ENCODE peak calls at places on chromosomes 11 and 22, in four cellular contexts. V, B, M and H are unnamed samples. For H3K4me1, the result is how much of the 10 kb centered on the place peaks cover.

GRCh38 chr22:33272866-33273265 is 214.7 kb upstream of the SYN3 start:
- DNase-seq in V (no peak), B (no peak), M (no peak), H (no peak)

GRCh38 chr11:832529-833113 is at the start of gene CD151:
- DNase-seq in V (peak), B (peak), M (peak), H (no peak)

GRCh38 chr22:25898707-25899365 is 156.8 kb downstream of the MYO18B start:
- DNase-seq in V (no peak), B (no peak), M (no peak), H (no peak)

GRCh38 chr11:78230161-78230877 is 41.6 kb downstream of the USP35 start:
- DNase-seq in V (no peak), B (peak), M (no peak), H (no peak)

GRCh38 chr11:117735350-117735977 is 61.6 kb downstream of the DSCAML1 start:
- DNase-seq in V (no peak), B (no peak), M (no peak), H (no peak)

GRCh38 chr11:113723706-113724246 is 17.7 kb upstream of the TMPRSS5 start:
- DNase-seq in V (no peak), B (no peak), M (no peak), H (no peak)

GRCh38 chr11:48210052-48210451 is 6.6 kb upstream of the OR4B1 start:
- DNase-seq in V (no peak), B (peak), M (no peak), H (no peak)

GRCh38 chr11:95563173-95563572 is 226.4 kb downstream of the FAM76B start:
- DNase-seq in V (no peak), B (peak), M (no peak), H (no peak)

GRCh38 chr11:31655483-31655882 is 145.9 kb downstream of the ELP4 start:
- DNase-seq in V (no peak), B (peak), M (no peak), H (no peak)

GRCh38 chr22:22201185-22201924 is 43.2 kb upstream of the VPREB1 start:
- DNase-seq in V (peak), B (peak), M (peak), H (no peak)

GRCh38 chr11:110858556-110858921 is 146.3 kb upstream of the ARHGAP20 start:
- DNase-seq in V (peak), B (no peak), M (no peak), H (no peak)

GRCh38 chr11:9081153-9081552 is 10.2 kb downstream of the SCUBE2 start:
- DNase-seq in V (no peak), B (no peak), M (no peak), H (no peak)

GRCh38 chr11:87754685-87755084 is 420.6 kb downstream of the RAB38 start:
- DNase-seq in V (no peak), B (no peak), M (no peak), H (no peak)

GRCh38 chr11:105357146-105357545 is 217.6 kb upstream of the CARD18 start:
- DNase-seq in V (no peak), B (no peak), M (no peak), H (no peak)

GRCh38 chr11:118144869-118145268 is 7.8 kb downstream of the SCN4B start:
- DNase-seq in V (no peak), B (no peak), M (no peak), H (no peak)

GRCh38 chr11:68463714-68464113 is 3.2 kb downstream of the PPP6R3 start:
- DNase-seq in V (no peak), B (no peak), M (no peak), H (no peak)

GRCh38 chr11:35649984-35650383 is 12.6 kb upstream of the TRIM44 start:
- DNase-seq in V (no peak), B (peak), M (peak), H (no peak)

GRCh38 chr11:8927233-8927632 is 5.5 kb downstream of the C11orf16 start:
- DNase-seq in V (no peak), B (no peak), M (no peak), H (no peak)

GRCh38 chr11:14300661-14301304 is 58.2 kb downstream of the RRAS2 start:
- DNase-seq in V (no peak), B (peak), M (peak), H (peak)

GRCh38 chr22:28582806-28583205 is 96.8 kb downstream of the TTC28 start:
- DNase-seq in V (no peak), B (peak), M (no peak), H (no peak)

GRCh38 chr11:85694385-85694980 is 8.5 kb upstream of the CCDC89 start:
- DNase-seq in V (no peak), B (peak), M (peak), H (no peak)

GRCh38 chr11:21988477-21988876 is 204.4 kb upstream of the ANO5 start:
- DNase-seq in V (no peak), B (no peak), M (no peak), H (no peak)

GRCh38 chr11:70066628-70067027 is 11.5 kb upstream of the ANO1 start:
- DNase-seq in V (no peak), B (no peak), M (no peak), H (peak)
- H3K27ac ChIP-seq in V (no peak), B (no peak), M (no peak), H (no peak)

DNA sequence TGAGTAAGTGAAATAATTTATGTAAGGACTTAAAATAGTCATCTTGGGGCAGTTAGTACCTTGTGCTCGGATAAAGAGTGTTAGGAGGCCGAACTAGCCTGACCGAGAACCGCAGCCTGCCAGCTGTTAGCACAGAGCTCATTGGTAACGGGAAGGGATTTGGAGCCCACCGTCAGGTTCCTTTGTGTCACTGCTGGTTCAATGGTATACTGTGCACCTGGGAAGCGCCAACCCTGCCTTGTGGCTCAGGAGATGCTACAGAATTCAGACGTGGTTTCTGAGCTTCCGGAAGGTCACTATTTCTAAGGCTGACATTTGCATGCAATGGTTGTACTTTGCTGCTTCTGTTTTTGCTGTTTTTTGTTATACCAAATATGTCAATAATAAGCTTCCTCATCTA is 403.5 kb downstream of the CADM1 start:
- DNase-seq in V (no peak), B (no peak), M (no peak), H (no peak)
- H3K4me1 ChIP-seq in V (under half), B (under half), M (under half), H (under half)

GRCh38 chr22:31278643-31279326 is 13.5 kb downstream of the PIK3IP1 start:
- DNase-seq in V (no peak), B (no peak), M (no peak), H (no peak)
- H3K4me3 ChIP-seq in V (no peak), B (no peak), M (no peak), H (no peak)

GRCh38 chr22:24505337-24505736 is 10.2 kb downstream of the UPB1 start:
- DNase-seq in V (no peak), B (no peak), M (no peak), H (no peak)

GRCh38 chr22:24503851-24504170 is 8.7 kb downstream of the UPB1 start:
- DNase-seq in V (no peak), B (no peak), M (no peak), H (no peak)

GRCh38 chr22:24501366-24502005 is 6.4 kb downstream of the UPB1 start:
- DNase-seq in V (no peak), B (no peak), M (no peak), H (no peak)

GRCh38 chr22:24502540-24502939 is 7.4 kb downstream of the UPB1 start:
- DNase-seq in V (no peak), B (no peak), M (no peak), H (no peak)

DNA sequence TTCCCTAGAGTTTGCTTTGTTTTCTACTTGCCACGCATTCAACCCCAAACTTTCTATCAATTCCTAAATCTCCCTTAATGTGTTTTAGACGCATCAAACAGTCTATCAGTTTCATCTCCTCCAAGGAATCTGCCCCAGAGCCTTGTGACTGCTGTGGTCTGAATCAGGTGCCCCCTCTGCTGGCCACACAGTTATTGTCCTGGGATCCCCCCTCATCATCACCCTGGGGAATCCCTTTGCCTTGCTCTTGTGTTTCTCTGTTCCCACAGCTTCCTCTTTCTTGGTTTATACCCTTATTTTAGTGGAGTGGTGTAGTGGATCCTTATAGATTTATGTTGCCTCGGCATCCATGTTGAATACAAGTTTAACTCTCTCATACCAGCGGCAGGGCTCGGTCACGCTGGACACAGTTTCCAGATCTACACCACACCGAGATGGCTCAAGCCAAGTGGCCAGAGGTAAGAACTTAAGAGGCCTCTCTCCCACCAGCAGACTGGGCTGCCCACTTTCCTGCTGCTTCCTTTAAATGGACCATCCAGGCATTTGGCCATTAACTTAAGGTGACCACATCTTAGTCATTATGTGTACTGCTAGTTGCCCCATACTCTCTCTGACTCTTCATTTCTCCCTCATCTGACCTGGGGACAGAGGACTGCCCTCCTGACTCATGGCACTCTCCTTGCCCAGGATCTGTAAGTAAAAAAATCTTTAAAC is 8.2 kb downstream of the UPB1 start:
- DNase-seq in V (peak), B (peak), M (peak), H (no peak)
- H3K27ac ChIP-seq in V (no peak), B (no peak), M (no peak), H (no peak)

DNA sequence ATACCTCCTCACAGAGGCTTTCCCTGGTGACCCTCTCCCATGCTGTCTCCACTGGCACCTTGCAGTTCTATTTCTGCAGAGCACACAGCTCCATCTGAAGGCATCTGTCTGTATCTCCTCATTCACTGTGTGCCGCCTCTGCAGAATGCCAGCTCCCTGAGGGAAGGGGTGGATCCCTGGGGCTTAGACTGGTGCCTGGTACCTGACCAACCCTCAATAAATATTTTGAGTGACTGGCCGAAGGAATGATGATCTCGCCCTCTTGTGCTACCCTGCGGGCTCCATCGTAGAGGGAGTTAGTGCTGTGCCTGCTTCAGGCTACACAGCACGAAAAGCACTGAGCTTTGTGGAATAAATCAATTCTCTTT is 1.6 kb downstream of the CBX7 start:
- DNase-seq in V (no peak), B (no peak), M (no peak), H (peak)
- H3K4me1 ChIP-seq in V (half or more), B (under half), M (under half), H (under half)

DNA sequence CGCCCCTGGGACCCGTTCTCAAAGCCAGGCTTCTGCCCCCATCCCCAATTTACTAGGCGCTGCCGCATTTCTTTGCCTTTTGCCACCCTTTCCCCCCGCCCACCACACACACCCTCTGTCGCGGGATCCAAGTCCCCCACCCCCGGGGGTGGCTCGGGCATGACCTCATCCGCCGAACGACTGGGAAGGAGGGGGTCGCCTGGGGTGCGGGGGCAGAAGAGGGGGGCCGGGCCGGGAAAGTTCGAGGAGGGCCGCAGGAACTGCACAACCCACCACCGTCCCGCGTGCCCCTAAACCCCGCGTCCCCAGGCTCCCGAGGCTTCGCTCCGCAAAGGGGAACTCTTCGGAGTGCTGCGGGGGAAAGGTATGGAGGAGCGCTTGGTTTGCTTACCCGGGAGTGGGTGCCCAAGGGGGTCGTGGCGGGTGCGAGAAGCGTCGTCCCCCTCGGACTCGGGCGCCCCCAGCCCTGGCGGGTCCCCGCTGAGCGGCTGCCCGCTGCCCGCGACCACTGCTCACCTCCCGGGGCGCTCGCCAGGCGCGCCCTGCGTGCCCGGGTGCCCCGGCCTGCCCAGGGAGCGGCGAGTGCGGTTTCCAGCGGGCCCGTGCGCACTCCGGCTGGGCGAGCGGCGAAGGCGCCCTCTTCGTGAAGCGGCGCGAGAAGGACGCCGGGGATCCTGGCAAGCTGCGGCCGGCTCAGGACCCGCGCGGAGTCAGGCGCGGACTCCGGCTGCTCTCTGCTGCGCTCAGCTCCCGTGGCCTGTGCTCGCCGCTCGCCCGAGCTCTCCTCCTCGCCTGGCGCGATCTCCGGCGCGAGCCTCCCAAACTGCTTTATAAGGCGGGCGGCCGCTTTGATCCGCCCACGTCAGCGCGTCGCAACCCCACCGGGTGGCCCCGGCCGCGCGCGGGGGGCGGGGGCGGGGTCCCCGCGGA is 3.9 kb upstream of the WNT11 start:
- DNase-seq in V (peak), B (peak), M (peak), H (peak)
- H3K4me3 ChIP-seq in V (peak), B (peak), M (no peak), H (peak)

GRCh38 chr22:42932857-42933782 is 76.0 kb upstream of the ARFGAP3 start:
- DNase-seq in V (no peak), B (peak), M (no peak), H (peak)
- H3K27ac ChIP-seq in V (peak), B (peak), M (peak), H (peak)

GRCh38 chr22:35835267-35835997 is 117.8 kb downstream of the APOL5 start:
- DNase-seq in V (no peak), B (peak), M (peak), H (no peak)
- H3K4me1 ChIP-seq in V (half or more), B (under half), M (under half), H (under half)